ENCODE peak calls at places on chromosomes 13 and 19, in six cellular contexts. One of them, this sample, is unnamed.

GRCh38 chr19:4567584-4568071 is 8.1 kb upstream of the SEMA6B start:
- DNase-seq in endothelial cell: peak; percentile 90
- DNase-seq in stomach: peak; percentile 62
- DNase-seq in AG09319: no peak
- DNase-seq in Calu3: peak; percentile 73
- DNase-seq in fibroblast of mammary gland: peak; percentile 60
- DNase-seq in this sample: peak; percentile 82

GRCh38 chr13:30739646-30740642 is 4.6 kb downstream of the ALOX5AP start:
- DNase-seq in fibroblast of mammary gland: peak; percentile 93
- DNase-seq in stomach: peak; percentile 27
- DNase-seq in Calu3: peak; percentile 3
- DNase-seq in endothelial cell: no peak
- DNase-seq in AG09319: no peak
- DNase-seq in this sample: peak; percentile 59

GRCh38 chr13:23643828-23644419 is 73.7 kb downstream of the TNFRSF19 start:
- DNase-seq in fibroblast of mammary gland: no peak
- DNase-seq in Calu3: no peak
- DNase-seq in AG09319: no peak
- DNase-seq in endothelial cell: no peak
- DNase-seq in stomach: no peak
- DNase-seq in this sample: no peak

GRCh38 chr19:44192127-44192526 is 20.2 kb upstream of the ZNF227 start:
- DNase-seq in fibroblast of mammary gland: no peak
- DNase-seq in Calu3: no peak
- DNase-seq in endothelial cell: no peak
- DNase-seq in stomach: no peak
- DNase-seq in AG09319: no peak
- DNase-seq in this sample: no peak

GRCh38 chr19:5808120-5808816 is 3.4 kb downstream of the NRTN start:
- DNase-seq in stomach: no peak
- DNase-seq in AG09319: no peak
- DNase-seq in fibroblast of mammary gland: no peak
- DNase-seq in endothelial cell: no peak
- DNase-seq in Calu3: no peak
- DNase-seq in this sample: no peak

GRCh38 chr19:17966497-17967257 is at the start of gene KCNN1:
- DNase-seq in fibroblast of mammary gland: no peak
- DNase-seq in Calu3: no peak
- DNase-seq in AG09319: no peak
- DNase-seq in endothelial cell: peak; percentile 46
- DNase-seq in stomach: no peak
- DNase-seq in this sample: no peak

GRCh38 chr13:36981156-36981743 is 17.9 kb downstream of the ALG5 start:
- DNase-seq in AG09319: peak; percentile 24
- DNase-seq in stomach: no peak
- DNase-seq in Calu3: no peak
- DNase-seq in endothelial cell: no peak
- DNase-seq in fibroblast of mammary gland: peak; percentile 75
- DNase-seq in this sample: no peak

GRCh38 chr19:22532388-22533310 is 101.5 kb upstream of the ZNF492 start:
- DNase-seq in Calu3: no peak
- DNase-seq in AG09319: no peak
- DNase-seq in endothelial cell: no peak
- DNase-seq in fibroblast of mammary gland: no peak
- DNase-seq in stomach: no peak
- DNase-seq in this sample: no peak

GRCh38 chr13:95858286-95859075 is 181.5 kb downstream of the DNAJC3 start:
- DNase-seq in fibroblast of mammary gland: peak; percentile 34
- DNase-seq in stomach: no peak
- DNase-seq in AG09319: no peak
- DNase-seq in endothelial cell: no peak
- DNase-seq in Calu3: no peak
- DNase-seq in this sample: no peak

GRCh38 chr13:43405457-43405856 is 381.3 kb downstream of the ENOX1 start:
- DNase-seq in fibroblast of mammary gland: peak; percentile 83
- DNase-seq in endothelial cell: no peak
- DNase-seq in stomach: no peak
- DNase-seq in AG09319: no peak
- DNase-seq in Calu3: no peak
- DNase-seq in this sample: no peak

GRCh38 chr19:42693760-42694350 is 46.4 kb downstream of the PSG3 start:
- DNase-seq in endothelial cell: peak; percentile 57
- DNase-seq in Calu3: peak; percentile 85
- DNase-seq in AG09319: peak; percentile 14
- DNase-seq in fibroblast of mammary gland: peak; percentile 46
- DNase-seq in stomach: no peak
- DNase-seq in this sample: no peak
- TF ChIP-seq CTCF in endothelial cell: peak; percentile 45
- TF ChIP-seq CTCF in Calu3: peak; percentile 88
- TF ChIP-seq CTCF in AG09319: peak; percentile 74
- TF ChIP-seq CTCF in fibroblast of mammary gland: peak; percentile 72
- TF ChIP-seq CTCF in stomach: no peak
- TF ChIP-seq CTCF in this sample: no peak

GRCh38 chr13:113934576-113934975 is 39.3 kb downstream of the C13orf46 start:
- DNase-seq in AG09319: no peak
- DNase-seq in stomach: no peak
- DNase-seq in endothelial cell: no peak
- DNase-seq in fibroblast of mammary gland: no peak
- DNase-seq in Calu3: no peak
- DNase-seq in this sample: peak; percentile 8
- TF ChIP-seq CTCF in AG09319: no peak
- TF ChIP-seq CTCF in stomach: no peak
- TF ChIP-seq CTCF in endothelial cell: no peak
- TF ChIP-seq CTCF in fibroblast of mammary gland: no peak
- TF ChIP-seq CTCF in Calu3: no peak
- TF ChIP-seq CTCF in this sample: no peak

DNA sequence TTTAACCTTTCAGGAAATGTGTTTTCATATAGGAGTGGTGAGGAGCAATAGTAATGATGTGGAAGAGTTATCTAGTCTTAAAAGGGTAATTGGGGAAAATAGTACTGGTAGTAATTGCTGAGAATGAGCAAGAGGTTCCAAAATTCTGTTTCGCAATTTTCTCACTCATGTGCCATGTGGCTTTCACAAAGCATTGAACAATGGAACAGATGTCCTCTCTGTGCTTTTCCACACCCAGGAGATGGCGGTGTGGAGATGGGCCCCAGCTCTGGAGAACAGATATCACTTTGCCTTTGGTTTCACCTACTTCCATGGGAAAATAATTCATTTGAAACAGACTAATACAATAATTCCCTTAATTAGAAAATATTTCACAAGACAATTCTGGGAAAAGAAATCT is 170.0 kb upstream of the SLC10A2 start:
- DNase-seq in fibroblast of mammary gland: peak; percentile 45
- DNase-seq in AG09319: no peak
- DNase-seq in Calu3: no peak
- DNase-seq in stomach: no peak
- DNase-seq in endothelial cell: no peak
- DNase-seq in this sample: no peak
- TF ChIP-seq CTCF in fibroblast of mammary gland: peak; percentile 2
- TF ChIP-seq CTCF in AG09319: no peak
- TF ChIP-seq CTCF in Calu3: no peak
- TF ChIP-seq CTCF in stomach: no peak
- TF ChIP-seq CTCF in endothelial cell: no peak
- TF ChIP-seq CTCF in this sample: no peak

GRCh38 chr13:29589967-29590366 is 5.5 kb downstream of the SLC7A1 start:
- DNase-seq in Calu3: no peak
- DNase-seq in stomach: no peak
- DNase-seq in endothelial cell: peak; percentile 40
- DNase-seq in fibroblast of mammary gland: no peak
- DNase-seq in AG09319: no peak
- DNase-seq in this sample: no peak
- TF ChIP-seq CTCF in Calu3: no peak
- TF ChIP-seq CTCF in stomach: no peak
- TF ChIP-seq CTCF in endothelial cell: peak; percentile 34
- TF ChIP-seq CTCF in fibroblast of mammary gland: no peak
- TF ChIP-seq CTCF in AG09319: peak; percentile 18
- TF ChIP-seq CTCF in this sample: no peak

GRCh38 chr19:642755-643727 is 3.4 kb downstream of the FGF22 start:
- DNase-seq in fibroblast of mammary gland: no peak
- DNase-seq in endothelial cell: no peak
- DNase-seq in Calu3: no peak
- DNase-seq in AG09319: no peak
- DNase-seq in stomach: no peak
- DNase-seq in this sample: no peak
- TF ChIP-seq CTCF in fibroblast of mammary gland: no peak
- TF ChIP-seq CTCF in endothelial cell: no peak
- TF ChIP-seq CTCF in Calu3: no peak
- TF ChIP-seq CTCF in AG09319: no peak
- TF ChIP-seq CTCF in stomach: no peak
- TF ChIP-seq CTCF in this sample: no peak

GRCh38 chr13:45362939-45363338 is 22.0 kb upstream of the TPT1 start:
- DNase-seq in Calu3: no peak
- DNase-seq in fibroblast of mammary gland: no peak
- DNase-seq in AG09319: no peak
- DNase-seq in stomach: no peak
- DNase-seq in endothelial cell: no peak
- DNase-seq in this sample: no peak
- TF ChIP-seq CTCF in Calu3: no peak
- TF ChIP-seq CTCF in fibroblast of mammary gland: no peak
- TF ChIP-seq CTCF in AG09319: no peak
- TF ChIP-seq CTCF in stomach: no peak
- TF ChIP-seq CTCF in endothelial cell: no peak
- TF ChIP-seq CTCF in this sample: no peak

GRCh38 chr13:90455861-90456260 is 891.6 kb upstream of the MIR17HG start:
- DNase-seq in stomach: no peak
- DNase-seq in AG09319: no peak
- DNase-seq in fibroblast of mammary gland: peak; percentile 25
- DNase-seq in endothelial cell: no peak
- DNase-seq in Calu3: no peak
- DNase-seq in this sample: no peak
- TF ChIP-seq CTCF in stomach: no peak
- TF ChIP-seq CTCF in AG09319: no peak
- TF ChIP-seq CTCF in fibroblast of mammary gland: no peak
- TF ChIP-seq CTCF in endothelial cell: no peak
- TF ChIP-seq CTCF in Calu3: no peak
- TF ChIP-seq CTCF in this sample: no peak

DNA sequence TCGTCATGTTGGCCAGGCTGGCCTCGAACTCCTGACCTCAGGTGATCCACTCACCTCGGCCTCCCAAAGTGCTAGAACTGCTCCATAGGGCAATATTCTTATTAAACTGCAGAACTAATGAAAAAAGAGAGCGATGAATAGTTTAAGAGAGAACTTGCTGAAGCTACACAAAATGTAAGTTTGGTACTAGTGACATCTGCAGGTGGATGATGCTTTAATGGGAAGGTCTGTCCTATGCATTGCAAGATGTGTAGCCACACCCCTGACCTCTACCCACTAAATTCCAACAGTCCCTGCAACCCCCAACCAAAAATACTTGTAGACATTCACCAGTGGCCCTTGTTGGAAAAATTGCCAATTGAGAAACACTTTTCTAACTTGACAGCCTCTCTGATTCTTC is 117.8 kb downstream of the NALCN start:
- DNase-seq in endothelial cell: no peak
- DNase-seq in fibroblast of mammary gland: no peak
- DNase-seq in Calu3: no peak
- DNase-seq in stomach: no peak
- DNase-seq in AG09319: no peak
- DNase-seq in this sample: no peak
- TF ChIP-seq CTCF in endothelial cell: no peak
- TF ChIP-seq CTCF in fibroblast of mammary gland: no peak
- TF ChIP-seq CTCF in Calu3: no peak
- TF ChIP-seq CTCF in stomach: no peak
- TF ChIP-seq CTCF in AG09319: no peak
- TF ChIP-seq CTCF in this sample: no peak

GRCh38 chr13:49247722-49248432 is at the start of gene CDADC1:
- DNase-seq in stomach: peak; percentile 98
- DNase-seq in endothelial cell: peak; percentile 96
- DNase-seq in fibroblast of mammary gland: peak; percentile 95
- DNase-seq in Calu3: peak; percentile 93
- DNase-seq in AG09319: peak; percentile 78
- DNase-seq in this sample: peak; percentile 97
- TF ChIP-seq CTCF in stomach: no peak
- TF ChIP-seq CTCF in endothelial cell: no peak
- TF ChIP-seq CTCF in fibroblast of mammary gland: no peak
- TF ChIP-seq CTCF in Calu3: no peak
- TF ChIP-seq CTCF in AG09319: no peak
- TF ChIP-seq CTCF in this sample: no peak

This sample was measured in CD14-positive monocyte.